ENCODE peak calls at places on chromosomes 16 and 17, in five cellular contexts. V is activated B cell treated with CpG ODN at 0.5 μM for 24 hours, J is sciatic nerve, R is Panc1, P is T-cell. Z is an unnamed sample.

GRCh38 chr17:61208301-61209098 is 191.1 kb upstream of the TBX2 start:
- ATAC-seq in R (no peak), P (no peak), V (no peak), J (peak), Z (peak)

GRCh38 chr17:45950888-45951287 is 48.2 kb upstream of the STH start:
- ATAC-seq in V (no peak), P (no peak), J (no peak), R (no peak), Z (no peak)

GRCh38 chr17:73133911-73134649 is 30.7 kb upstream of the SSTR2 start:
- ATAC-seq in P (no peak), V (no peak), J (no peak), R (no peak), Z (no peak)

GRCh38 chr16:3487521-3488410 is 7.5 kb downstream of the C16orf90 start:
- ATAC-seq in R (no peak), V (no peak), J (no peak), P (no peak), Z (peak)

GRCh38 chr17:4221163-4221562 is 42.6 kb downstream of the ANKFY1 start:
- ATAC-seq in J (peak), R (no peak), V (no peak), P (no peak), Z (no peak)

GRCh38 chr16:85522842-85523601 is 90.1 kb upstream of the GSE1 start:
- ATAC-seq in J (peak), R (peak), P (no peak), V (no peak), Z (peak)

GRCh38 chr17:59427425-59427921 is 96.0 kb downstream of the YPEL2 start:
- ATAC-seq in V (no peak), R (no peak), P (peak), J (no peak), Z (peak)

GRCh38 chr17:77153487-77153886 is 12.7 kb downstream of the SEC14L1 start:
- ATAC-seq in P (no peak), R (peak), J (no peak), V (no peak), Z (no peak)

GRCh38 chr16:30615358-30616076 is 5.3 kb upstream of the ZNF689 start:
- ATAC-seq in J (no peak), V (peak), R (peak), P (peak), Z (no peak)

GRCh38 chr16:73027655-73028220 is 20.2 kb downstream of the ZFHX3 start:
- ATAC-seq in R (no peak), V (no peak), J (no peak), P (no peak), Z (no peak)

GRCh38 chr16:66207139-66207863 is 159.2 kb upstream of the CDH5 start:
- ATAC-seq in P (no peak), V (no peak), R (no peak), J (peak), Z (peak)

GRCh38 chr17:43384476-43384862 is 14.3 kb upstream of the ARL4D start:
- ATAC-seq in V (no peak), J (no peak), R (no peak), P (no peak), Z (no peak)

GRCh38 chr16:27903046-27903655 is 160.4 kb downstream of the GSG1L start:
- ATAC-seq in V (no peak), R (no peak), P (no peak), J (no peak), Z (no peak)

GRCh38 chr16:68802190-68802589 is 41.1 kb upstream of the TANGO6 start:
- ATAC-seq in V (no peak), P (no peak), R (no peak), J (no peak), Z (no peak)

GRCh38 chr17:27620721-27621120 is 10.3 kb upstream of the LGALS9 start:
- ATAC-seq in P (no peak), J (no peak), V (no peak), R (no peak), Z (no peak)

GRCh38 chr16:4733747-4734062 is 366 bp downstream of the ANKS3 start:
- ATAC-seq in J (no peak), V (peak), P (peak), R (peak), Z (peak)

GRCh38 chr16:23269248-23270091 is 32.6 kb upstream of the SCNN1B start:
- ATAC-seq in V (no peak), P (no peak), R (no peak), J (no peak), Z (no peak)

GRCh38 chr17:57584050-57584551 is 161.0 kb downstream of the CCDC182 start:
- ATAC-seq in P (no peak), J (peak), V (no peak), R (no peak), Z (no peak)

GRCh38 chr16:70738083-70738977 is 52.5 kb upstream of the MTSS2 start:
- ATAC-seq in V (peak), J (peak), P (no peak), R (peak), Z (peak)

Z was measured in gastroesophageal sphincter.